ENCODE peak calls at places on chromosomes 1 and 21, in four cellular contexts. One of them, this sample, is unnamed.
A peak's percentile ranks its signal among the peaks of the same experiment; 100 is the strongest.

GRCh38 chr1:200445213-200445612 is 35.4 kb upstream of the ZNF281 start:
- DNase-seq in EL: peak; percentile 80
- DNase-seq in endothelial cell: no peak
- DNase-seq in A549: no peak
- DNase-seq in this sample: no peak

GRCh38 chr1:30310966-30311742 is 412.2 kb downstream of the MATN1 start:
- DNase-seq in EL: no peak
- DNase-seq in endothelial cell: no peak
- DNase-seq in A549: no peak
- DNase-seq in this sample: no peak

GRCh38 chr1:229459815-229460214 is 25.9 kb upstream of the ACTA1 start:
- DNase-seq in EL: no peak
- DNase-seq in endothelial cell: no peak
- DNase-seq in A549: no peak
- DNase-seq in this sample: no peak

GRCh38 chr1:19140465-19140864 is 69.6 kb downstream of the UBR4 start:
- DNase-seq in EL: no peak
- DNase-seq in endothelial cell: no peak
- DNase-seq in A549: no peak
- DNase-seq in this sample: no peak

GRCh38 chr21:44947930-44948331 is 8.1 kb downstream of the SLX9 start:
- DNase-seq in EL: no peak
- DNase-seq in endothelial cell: no peak
- DNase-seq in A549: no peak
- DNase-seq in this sample: no peak

GRCh38 chr1:53585116-53585515 is 125.9 kb downstream of the DMRTB1 start:
- DNase-seq in EL: no peak
- DNase-seq in endothelial cell: no peak
- DNase-seq in A549: no peak
- DNase-seq in this sample: no peak

GRCh38 chr1:119133987-119134386 is 6.5 kb downstream of the WARS2 start:
- DNase-seq in EL: peak; percentile 69
- DNase-seq in endothelial cell: no peak
- DNase-seq in A549: no peak
- DNase-seq in this sample: no peak

GRCh38 chr1:247114351-247115140 is 10.4 kb upstream of the ZNF669 start:
- DNase-seq in EL: no peak
- DNase-seq in endothelial cell: no peak
- DNase-seq in A549: no peak
- DNase-seq in this sample: no peak

GRCh38 chr21:40433575-40433974 is 413.4 kb downstream of the DSCAM start:
- DNase-seq in EL: no peak
- DNase-seq in endothelial cell: no peak
- DNase-seq in A549: no peak
- DNase-seq in this sample: no peak

GRCh38 chr1:77636864-77637263 is 45.6 kb downstream of the ZZZ3 start:
- DNase-seq in EL: no peak
- DNase-seq in endothelial cell: no peak
- DNase-seq in A549: no peak
- DNase-seq in this sample: no peak

GRCh38 chr1:8182034-8182761 is 135.7 kb upstream of the SLC45A1 start:
- DNase-seq in EL: peak; percentile 78
- DNase-seq in endothelial cell: no peak
- DNase-seq in A549: peak; percentile 97
- DNase-seq in this sample: no peak

This sample was measured in SK-N-MC.